ENCODE peak calls at places on chromosomes 1 and 21, in seven cellular contexts. A is hepatocyte, U is astrocyte, H is HCT116, G is neural progenitor cell, F is endothelial cell of umbilical vein, D is DND-41. V is an unnamed sample. For H3K9me3, the result is how much of the 10 kb centered on the place peaks cover.

GRCh38 chr1:46735708-46736324 is 16.9 kb upstream of the EFCAB14 start:
- DNase-seq in A (peak), U (peak), H (peak), G (peak), F (peak), D (peak), V (peak)

GRCh38 chr1:68111804-68112436 is 61.5 kb upstream of the DIRAS3 start:
- DNase-seq in A (peak), U (peak), H (peak), G (peak), F (peak), D (no peak), V (peak)

GRCh38 chr1:105632342-105633196 is 1423.9 kb upstream of the PRMT6 start:
- DNase-seq in A (peak), U (no peak), H (no peak), G (no peak), F (no peak), D (no peak), V (peak)

GRCh38 chr1:208233546-208233945 is 10.6 kb downstream of the PLXNA2 start:
- DNase-seq in A (peak), U (no peak), H (no peak), G (peak), F (peak), D (no peak), V (no peak)

GRCh38 chr1:63829349-63830327 is 55.8 kb downstream of the ROR1 start:
- DNase-seq in A (no peak), U (no peak), H (no peak), G (no peak), F (no peak), D (no peak), V (no peak)

GRCh38 chr1:208080396-208081276 is 163.5 kb downstream of the PLXNA2 start:
- DNase-seq in A (no peak), U (no peak), H (no peak), G (no peak), F (no peak), D (no peak), V (no peak)

GRCh38 chr1:225746361-225747179 is 31.1 kb upstream of the SRP9 start:
- DNase-seq in A (peak), U (peak), H (peak), G (peak), F (peak), D (no peak), V (peak)

GRCh38 chr21:41779659-41780058 is 12.8 kb upstream of the RIPK4 start:
- DNase-seq in A (no peak), U (no peak), H (no peak), G (no peak), F (no peak), D (no peak), V (no peak)

GRCh38 chr1:177488722-177489121 is 318.0 kb downstream of the BRINP2 start:
- DNase-seq in A (no peak), U (no peak), H (no peak), G (no peak), F (no peak), D (no peak), V (no peak)

GRCh38 chr1:43366179-43366578 is 1.6 kb downstream of the ELOVL1 start:
- DNase-seq in A (peak), U (no peak), H (no peak), G (peak), F (no peak), D (no peak), V (peak)

GRCh38 chr1:221783437-221783836 is 41.5 kb upstream of the DUSP10 start:
- DNase-seq in A (no peak), U (no peak), H (no peak), G (no peak), F (no peak), D (peak), V (no peak)

GRCh38 chr1:109133815-109134214 is 19.9 kb downstream of the ELAPOR1 start:
- DNase-seq in A (no peak), U (no peak), H (no peak), G (no peak), F (no peak), D (no peak), V (no peak)

GRCh38 chr1:205287076-205287475 is 34.5 kb downstream of the NUAK2 start:
- DNase-seq in A (no peak), U (no peak), H (no peak), G (no peak), F (no peak), D (no peak), V (no peak)

GRCh38 chr1:116990612-116991151 is 10.9 kb upstream of the CD101 start:
- DNase-seq in A (no peak), U (peak), H (no peak), G (no peak), F (peak), D (no peak), V (no peak)

GRCh38 chr1:115012434-115012833 is 17.2 kb upstream of the TSHB start:
- DNase-seq in A (no peak), U (no peak), H (no peak), G (no peak), F (no peak), D (no peak), V (no peak)

GRCh38 chr1:68904472-68904871 is 407.6 kb upstream of the DEPDC1 start:
- DNase-seq in A (peak), U (peak), H (no peak), G (peak), F (no peak), D (no peak), V (no peak)

GRCh38 chr1:177983087-177983823 is 13.4 kb upstream of the SEC16B start:
- DNase-seq in A (peak), U (peak), H (no peak), G (no peak), F (no peak), D (no peak), V (no peak)

GRCh38 chr1:161962094-161962887 is 61.4 kb downstream of the OLFML2B start:
- DNase-seq in A (no peak), U (peak), H (peak), G (no peak), F (peak), D (no peak), V (no peak)

GRCh38 chr1:19435181-19435580 is 50.2 kb downstream of the CAPZB start:
- DNase-seq in A (peak), U (peak), H (no peak), G (no peak), F (peak), D (no peak), V (no peak)

GRCh38 chr1:155082301-155082940 is 3.8 kb downstream of the EFNA3 start:
- DNase-seq in A (no peak), U (no peak), H (no peak), G (peak), F (no peak), D (no peak), V (no peak)

GRCh38 chr1:95916616-95917015 is 682.6 kb downstream of the RWDD3 start:
- DNase-seq in A (no peak), U (peak), H (no peak), G (peak), F (peak), D (no peak), V (no peak)

GRCh38 chr1:165772739-165773138 is 4.1 kb upstream of the TMCO1 start:
- DNase-seq in A (no peak), U (no peak), H (no peak), G (no peak), F (no peak), D (no peak), V (no peak)

GRCh38 chr1:161987303-161987702 is 36.4 kb downstream of the OLFML2B start:
- DNase-seq in A (no peak), U (no peak), H (no peak), G (no peak), F (no peak), D (no peak), V (no peak)

GRCh38 chr1:33152685-33153432 is 29.0 kb downstream of the TRIM62 start:
- DNase-seq in A (no peak), U (no peak), H (no peak), G (peak), F (no peak), D (peak), V (no peak)

GRCh38 chr1:36134805-36135339 is 9.8 kb upstream of the COL8A2 start:
- DNase-seq in A (peak), U (peak), H (no peak), G (peak), F (peak), D (peak), V (peak)

GRCh38 chr1:99727575-99728190 is 38.8 kb downstream of the FRRS1 start:
- DNase-seq in A (no peak), U (peak), H (no peak), G (peak), F (peak), D (no peak), V (no peak)

GRCh38 chr1:910311-910880 is 13.3 kb upstream of the SAMD11 start:
- DNase-seq in A (peak), U (no peak), H (no peak), G (peak), F (no peak), D (no peak), V (no peak)

GRCh38 chr1:179770887-179771502 is 27.9 kb downstream of the FAM163A start:
- DNase-seq in A (no peak), U (no peak), H (no peak), G (no peak), F (no peak), D (no peak), V (no peak)

GRCh38 chr1:109468903-109469302 is 2.6 kb downstream of the SYPL2 start:
- DNase-seq in A (no peak), U (no peak), H (no peak), G (no peak), F (no peak), D (no peak), V (no peak)

GRCh38 chr1:13619909-13620308 is 36.3 kb downstream of the PDPN start:
- DNase-seq in A (peak), U (no peak), H (no peak), G (no peak), F (no peak), D (no peak), V (no peak)

GRCh38 chr1:236280438-236281285 is 1.1 kb downstream of the ERO1B start:
- DNase-seq in A (peak), U (no peak), H (no peak), G (peak), F (no peak), D (peak), V (no peak)

GRCh38 chr1:17633654-17634053 is 94.2 kb downstream of the ARHGEF10L start:
- DNase-seq in A (no peak), U (peak), H (no peak), G (no peak), F (no peak), D (no peak), V (no peak)

GRCh38 chr1:53592521-53592982 is 133.4 kb downstream of the DMRTB1 start:
- DNase-seq in A (peak), U (peak), H (no peak), G (peak), F (no peak), D (no peak), V (peak)

GRCh38 chr1:51851882-51852396 is 26.6 kb downstream of the NRDC start:
- DNase-seq in A (no peak), U (no peak), H (no peak), G (no peak), F (no peak), D (no peak), V (no peak)

GRCh38 chr1:163094589-163094988 is 25.4 kb downstream of the RGS4 start:
- DNase-seq in A (no peak), U (no peak), H (no peak), G (peak), F (peak), D (no peak), V (no peak)

GRCh38 chr1:175376194-175376593 is 183.6 kb upstream of the KIAA0040 start:
- DNase-seq in A (peak), U (no peak), H (peak), G (peak), F (peak), D (no peak), V (no peak)

GRCh38 chr1:48039088-48040049 is 42.2 kb upstream of the TRABD2B start:
- DNase-seq in A (peak), U (no peak), H (no peak), G (no peak), F (no peak), D (no peak), V (no peak)

GRCh38 chr1:18923721-18924610 is 21.6 kb upstream of the ALDH4A1 start:
- DNase-seq in A (no peak), U (no peak), H (no peak), G (no peak), F (peak), D (no peak), V (peak)

GRCh38 chr1:167118188-167118587 is 24.3 kb downstream of the STYXL2 start:
- DNase-seq in A (no peak), U (no peak), H (no peak), G (no peak), F (no peak), D (no peak), V (no peak)
- H2AFZ ChIP-seq in A (no peak), U (no peak), H (no peak), G (no peak), F (no peak), D (no peak), V (no peak)

GRCh38 chr1:231162970-231163830 is 1.3 kb downstream of the TRIM67 start:
- DNase-seq in A (no peak), U (no peak), H (no peak), G (peak), F (no peak), D (no peak), V (no peak)

GRCh38 chr1:231160851-231161710 is 777 bp upstream of the TRIM67 start:
- DNase-seq in A (no peak), U (no peak), H (no peak), G (peak), F (no peak), D (no peak), V (no peak)

GRCh38 chr1:231159963-231160761 is 1.7 kb upstream of the TRIM67 start:
- DNase-seq in A (no peak), U (no peak), H (no peak), G (no peak), F (no peak), D (no peak), V (no peak)

GRCh38 chr1:231162300-231162969 is 577 bp downstream of the TRIM67 start:
- DNase-seq in A (peak), U (peak), H (no peak), G (peak), F (peak), D (no peak), V (no peak)

DNA sequence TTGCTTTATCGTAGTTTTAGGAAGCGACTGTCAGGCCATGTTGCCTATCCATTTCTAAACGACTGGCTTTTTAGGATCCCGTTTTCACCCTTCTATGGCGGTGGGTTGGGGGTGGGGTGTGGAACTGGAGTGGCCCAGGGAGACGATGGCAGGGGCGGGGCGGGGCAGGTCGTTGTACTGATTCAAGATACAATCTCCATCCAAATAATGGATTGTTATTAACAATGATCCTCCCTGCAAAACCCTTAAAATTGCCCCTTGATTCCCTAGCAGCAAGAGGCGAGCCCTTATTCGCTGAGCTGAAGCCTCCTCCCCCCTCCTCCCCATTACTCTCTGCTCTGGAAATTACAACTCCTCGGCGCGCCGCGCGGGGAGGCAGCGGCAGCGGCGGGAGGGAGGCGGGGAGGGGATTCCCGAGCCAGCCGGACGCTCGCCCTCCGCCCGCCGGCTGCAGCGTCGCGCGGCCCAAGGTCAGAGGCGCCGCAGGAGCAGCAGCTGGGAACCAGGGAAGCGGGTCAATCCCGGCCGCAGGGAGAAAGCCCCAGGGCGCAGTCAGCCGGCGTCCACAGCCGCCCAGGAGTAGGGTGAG is at the start of gene TRIM67:
- DNase-seq in A (peak), U (no peak), H (no peak), G (peak), F (peak), D (no peak), V (no peak)
- TF ChIP-seq EZH2 in A (no peak), U (peak), H (no peak), G (peak), F (no peak), D (no peak), V (no peak)

DNA sequence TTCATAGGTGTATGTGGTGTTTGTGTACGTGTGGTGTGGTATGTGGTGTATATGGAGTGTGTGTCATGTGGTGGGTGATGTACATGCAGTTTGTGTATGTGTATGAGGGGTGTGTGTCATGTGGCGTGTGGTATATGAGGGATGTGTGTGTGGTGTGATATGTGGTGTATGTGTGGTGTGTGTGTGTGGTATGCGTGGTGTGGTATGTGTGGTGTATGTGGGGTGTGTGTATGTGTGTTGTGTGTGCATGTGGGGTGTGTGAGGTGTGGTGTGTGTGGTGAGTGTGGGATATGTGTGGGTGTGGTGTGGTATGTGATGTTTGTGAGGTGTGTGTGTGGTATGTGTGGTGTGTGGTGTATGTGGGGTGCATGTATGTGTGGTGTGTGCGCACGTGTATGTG is 272.4 kb downstream of the PCP4 start:
- DNase-seq in A (no peak), U (peak), H (no peak), G (no peak), F (no peak), D (no peak), V (no peak)
- H3K9me3 ChIP-seq in A (under half), U (under half), H (under half), G (under half), F (under half), D (under half), V (under half)

DNA sequence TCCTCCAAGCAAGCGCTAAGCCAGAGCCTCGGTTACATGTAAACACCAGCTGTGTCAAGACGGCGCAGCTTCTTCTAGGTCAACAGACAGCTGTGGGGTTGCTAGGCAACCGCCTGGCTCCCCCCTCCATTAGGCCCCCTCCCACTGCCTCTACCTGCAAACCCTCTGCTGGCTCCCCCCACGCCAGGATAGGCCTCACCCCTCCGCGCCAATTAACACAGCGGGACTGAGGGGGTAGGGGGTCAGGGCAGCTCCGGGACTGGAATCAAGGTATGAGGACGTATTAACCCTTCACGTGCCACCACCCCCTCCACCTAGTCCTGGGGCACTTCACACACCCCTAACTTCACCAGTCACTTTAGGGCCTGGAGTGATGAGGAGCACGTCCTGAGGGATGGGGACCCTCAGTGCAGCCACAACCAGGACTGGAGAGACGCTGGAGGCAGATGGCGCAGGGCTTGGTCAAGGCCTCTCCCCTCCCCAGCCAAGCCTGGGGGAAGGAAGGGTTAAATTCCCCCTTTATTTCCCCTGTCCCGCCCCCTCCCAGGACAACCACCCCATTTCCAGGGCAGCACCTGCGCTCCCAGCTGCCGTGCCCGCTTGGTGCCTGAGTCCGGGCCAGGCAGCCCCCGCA is 37.4 kb upstream of the WASF2 start:
- DNase-seq in A (peak), U (no peak), H (no peak), G (peak), F (no peak), D (peak), V (no peak)
- H2AFZ ChIP-seq in A (peak), U (no peak), H (no peak), G (peak), F (no peak), D (no peak), V (no peak)

GRCh38 chr1:24925963-24926362 is 4.1 kb downstream of the RUNX3 start:
- DNase-seq in A (no peak), U (no peak), H (no peak), G (no peak), F (no peak), D (no peak), V (no peak)

GRCh38 chr1:24927886-24928630 is 2.0 kb downstream of the RUNX3 start:
- DNase-seq in A (no peak), U (no peak), H (no peak), G (peak), F (peak), D (no peak), V (no peak)

GRCh38 chr1:24927473-24927872 is 2.6 kb downstream of the RUNX3 start:
- DNase-seq in A (no peak), U (no peak), H (no peak), G (no peak), F (no peak), D (no peak), V (no peak)

GRCh38 chr1:24925082-24925779 is 4.8 kb downstream of the RUNX3 start:
- DNase-seq in A (no peak), U (no peak), H (no peak), G (no peak), F (no peak), D (peak), V (no peak)

GRCh38 chr1:24926596-24927249 is 3.4 kb downstream of the RUNX3 start:
- DNase-seq in A (peak), U (no peak), H (no peak), G (peak), F (no peak), D (no peak), V (no peak)
- TF ChIP-seq EZH2 in A (no peak), U (peak), H (no peak), G (peak), F (peak), D (no peak), V (no peak)

GRCh38 chr1:49333946-49334345 is 557.3 kb upstream of the BEND5 start:
- DNase-seq in A (no peak), U (peak), H (no peak), G (no peak), F (no peak), D (no peak), V (no peak)
- H3K9me3 ChIP-seq in A (under half), U (under half), H (under half), G (under half), F (under half), D (under half), V (under half)

GRCh38 chr1:80534606-80535360 is 1266.0 kb upstream of the ADGRL2 start:
- DNase-seq in A (no peak), U (peak), H (peak), G (no peak), F (no peak), D (no peak), V (no peak)
- H2AFZ ChIP-seq in A (peak), U (no peak), H (no peak), G (no peak), F (no peak), D (no peak), V (no peak)

DNA sequence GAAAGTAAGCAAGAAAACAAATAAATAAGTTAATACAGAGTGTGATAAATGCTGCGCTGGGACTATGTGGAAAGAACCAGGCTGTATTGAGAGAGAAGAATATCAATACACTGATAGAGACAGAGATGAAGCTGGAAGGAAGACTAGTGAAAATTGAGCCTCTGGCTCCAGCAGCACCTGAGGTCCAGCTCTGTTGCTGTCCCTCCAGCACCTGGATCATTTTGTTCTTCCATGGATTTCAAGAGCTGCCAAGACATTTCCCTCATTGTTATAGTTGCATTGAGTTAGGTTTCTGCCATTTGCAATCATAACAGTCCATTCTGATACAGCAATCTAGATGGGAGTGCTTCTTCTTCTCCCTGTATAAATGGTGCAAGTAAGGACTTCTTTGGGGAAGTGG is 242.7 kb upstream of the FGGY start:
- DNase-seq in A (no peak), U (no peak), H (no peak), G (no peak), F (no peak), D (no peak), V (no peak)
- TF ChIP-seq EZH2 in A (no peak), U (no peak), H (no peak), G (no peak), F (no peak), D (no peak), V (no peak)

V was measured in PC-9.